ENCODE peak calls at places on chromosomes 7 and 10, in ten cellular contexts. V is HT1080; C is activated naive CD8-positive, alpha-beta T cell treated with anti-CD3 and anti-CD28 coated beads, Interleukin-2, amount 50 U/mL, for 16 hours; R is cardiac fibroblast; P is astrocyte of the hippocampus; S is fibroblast of mammary gland; L is SW480; A is NCI-H460; I is CD8-positive, alpha-beta T cell; O is CD8-positive, alpha-beta memory T cell. E is an unnamed sample.

GRCh38 chr10:7788640-7789335 is 811 bp downstream of the ATP5F1C start:
- DNase-seq in S (peak; percentile 37), A (no peak), P (peak; percentile 63), O (no peak), V (peak; percentile 18), C (no peak), I (no peak), L (peak; percentile 7), R (peak; percentile 34), E (no peak)

GRCh38 chr7:102286237-102287081 is at the start of gene SH2B2:
- DNase-seq in P (peak; percentile 81), L (peak; percentile 74), O (peak; percentile 49), I (peak; percentile 29), S (peak; percentile 57), R (peak; percentile 64), V (peak; percentile 39), A (peak; percentile 54), C (no peak), E (peak; percentile 39)

GRCh38 chr7:139709460-139709859 is 68.3 kb downstream of the HIPK2 start:
- DNase-seq in I (no peak), O (no peak), C (no peak), P (peak; percentile 34), R (peak; percentile 72), V (no peak), A (no peak), S (peak; percentile 97), L (no peak), E (no peak)

GRCh38 chr7:50312176-50312575 is 7.7 kb downstream of the IKZF1 start:
- DNase-seq in S (no peak), L (no peak), O (no peak), R (no peak), I (peak; percentile 39), P (no peak), V (no peak), C (no peak), A (no peak), E (no peak)

GRCh38 chr10:3173173-3173878 is 744 bp upstream of the PITRM1 start:
- DNase-seq in L (peak; percentile 94), C (no peak), A (no peak), I (no peak), O (no peak), R (no peak), V (no peak), P (no peak), S (no peak), E (peak; percentile 96)

GRCh38 chr10:42869977-42870350 is 87.4 kb downstream of the BMS1 start:
- DNase-seq in S (no peak), R (no peak), O (no peak), L (no peak), C (no peak), A (no peak), I (no peak), P (no peak), V (no peak), E (no peak)

GRCh38 chr7:142438235-142438922 is 180.5 kb upstream of the PRSS58 start:
- DNase-seq in R (peak; percentile 63), C (no peak), A (peak; percentile 26), P (peak; percentile 23), O (peak; percentile 21), V (peak; percentile 46), L (peak; percentile 40), I (no peak), S (peak; percentile 64), E (peak; percentile 46)

GRCh38 chr10:7826971-7827370 is 8.7 kb downstream of the TAF3 start:
- DNase-seq in A (peak; percentile 54), O (no peak), I (no peak), R (peak; percentile 67), V (peak; percentile 65), P (peak; percentile 78), L (no peak), S (peak; percentile 37), C (no peak), E (no peak)

GRCh38 chr10:86253171-86254072 is 113.2 kb downstream of the GRID1 start:
- DNase-seq in C (no peak), R (no peak), I (no peak), O (no peak), L (peak; percentile 90), V (peak; percentile 18), P (no peak), A (no peak), S (no peak), E (peak; percentile 8)

GRCh38 chr7:141158562-141158961 is 84.7 kb downstream of the TMEM178B start:
- DNase-seq in O (no peak), C (no peak), L (peak; percentile 16), I (no peak), P (peak; percentile 99), A (peak; percentile 43), V (peak; percentile 96), R (peak; percentile 89), S (peak; percentile 98), E (peak; percentile 1)

GRCh38 chr7:1593904-1594421 is 24.1 kb upstream of the PSMG3 start:
- DNase-seq in I (no peak), V (no peak), O (no peak), R (no peak), P (no peak), S (no peak), C (no peak), A (no peak), L (no peak), E (no peak)

GRCh38 chr10:2117641-2118040 is 380.3 kb upstream of the ADARB2 start:
- DNase-seq in A (no peak), I (no peak), R (no peak), V (peak; percentile 15), S (no peak), P (no peak), O (no peak), C (no peak), L (no peak), E (no peak)

GRCh38 chr10:124705817-124706461 is 38.2 kb downstream of the FAM53B start:
- DNase-seq in P (no peak), I (no peak), A (no peak), R (no peak), L (no peak), V (no peak), O (no peak), S (no peak), C (no peak), E (no peak)

GRCh38 chr7:36084485-36085091 is 68.5 kb upstream of the EEPD1 start:
- DNase-seq in S (peak; percentile 34), C (no peak), A (peak; percentile 14), P (peak; percentile 65), L (peak; percentile 75), O (no peak), I (no peak), V (peak; percentile 40), R (peak; percentile 22), E (peak; percentile 90)

GRCh38 chr10:131587976-131588680 is 276.6 kb upstream of the TCERG1L start:
- DNase-seq in P (no peak), V (no peak), O (no peak), S (no peak), L (no peak), C (no peak), I (no peak), A (no peak), R (no peak), E (no peak)

GRCh38 chr7:80942261-80943041 is 23.6 kb upstream of the SEMA3C start:
- DNase-seq in S (peak; percentile 98), I (no peak), C (no peak), R (peak; percentile 99), O (no peak), P (peak; percentile 96), L (no peak), A (peak; percentile 87), V (peak; percentile 97), E (peak; percentile 29)

GRCh38 chr10:51468424-51468823 is 231.0 kb downstream of the CSTF2T start:
- DNase-seq in L (no peak), V (no peak), R (peak; percentile 7), I (no peak), S (peak; percentile 8), O (no peak), C (no peak), P (no peak), A (no peak), E (no peak)

GRCh38 chr7:142811154-142811737 is 40.5 kb downstream of the PRSS2 start:
- DNase-seq in I (no peak), A (peak; percentile 49), C (no peak), P (peak; percentile 51), V (peak; percentile 84), R (peak; percentile 72), L (peak; percentile 97), O (peak; percentile 81), S (peak; percentile 65), E (peak; percentile 64)

GRCh38 chr7:12765431-12766100 is 78.1 kb downstream of the ARL4A start:
- DNase-seq in I (no peak), O (no peak), L (no peak), A (no peak), C (no peak), S (peak; percentile 24), V (no peak), P (no peak), R (peak; percentile 28), E (no peak)

GRCh38 chr10:58026036-58026435 is 241.7 kb downstream of the IPMK start:
- DNase-seq in R (no peak), P (no peak), S (no peak), O (no peak), V (no peak), A (no peak), I (no peak), L (no peak), C (no peak), E (no peak)

GRCh38 chr10:77823811-77824542 is 102.6 kb downstream of the DLG5 start:
- DNase-seq in V (no peak), S (no peak), P (no peak), I (no peak), O (no peak), C (no peak), L (no peak), R (no peak), A (no peak), E (no peak)

GRCh38 chr7:17697128-17697881 is 243.0 kb downstream of the SNX13 start:
- DNase-seq in S (no peak), A (no peak), C (no peak), L (no peak), P (no peak), O (no peak), V (no peak), I (no peak), R (no peak), E (no peak)

GRCh38 chr10:53664620-53665019 is 892.0 kb upstream of the MBL2 start:
- DNase-seq in R (no peak), I (no peak), V (peak; percentile 21), P (peak; percentile 47), O (no peak), S (no peak), C (no peak), L (no peak), A (peak; percentile 1), E (peak; percentile 22)

E was measured in small intestine.